ENCODE peak calls at places on chromosomes 1 and 21, in five cellular contexts. V, A, J, S and C are unnamed samples.

GRCh38 chr1:83641206-83641658 is 357.7 kb downstream of the TTLL7 start:
- DNase-seq in A (no peak), V (peak), S (no peak), J (no peak), C (peak)

GRCh38 chr1:28915036-28915895 is 897 bp downstream of the EPB41 start:
- DNase-seq in A (peak), S (peak), J (peak), V (no peak), C (peak)

GRCh38 chr1:29884740-29885139 is 648.4 kb downstream of the PTPRU start:
- DNase-seq in S (no peak), A (no peak), V (no peak), J (no peak), C (no peak)

GRCh38 chr1:204493882-204494280 is 724 bp downstream of the PIK3C2B start:
- DNase-seq in A (peak), V (peak), S (peak), J (peak), C (no peak)

GRCh38 chr1:11342677-11343076 is 69.7 kb downstream of the UBIAD1 start:
- DNase-seq in J (no peak), S (no peak), A (no peak), V (no peak), C (no peak)

GRCh38 chr1:41420877-41421276 is 59.6 kb downstream of the FOXO6 start:
- DNase-seq in A (no peak), S (no peak), V (no peak), J (no peak), C (peak)

GRCh38 chr21:35827004-35827403 is 233.3 kb downstream of the SETD4 start:
- DNase-seq in J (no peak), S (no peak), V (no peak), A (no peak), C (no peak)

GRCh38 chr1:117034791-117035290 is 25.3 kb upstream of the TTF2 start:
- DNase-seq in S (no peak), V (no peak), A (no peak), J (no peak), C (no peak)

GRCh38 chr1:185816460-185816859 is 82.3 kb downstream of the HMCN1 start:
- DNase-seq in J (no peak), S (no peak), V (no peak), A (no peak), C (peak)